ENCODE peak calls at places on chromosome 14, in seven cellular contexts. I is activated CD8-positive, alpha-beta memory T cell treated with anti-CD3 and anti-CD28 coated beads, Interleukin-2, amount 50 U/mL, for 48 hours; V is foreskin fibroblast; E is A673; K is left cardiac atrium; P is breast epithelium; G is activated T-helper 2 cell treated with anti-CD3 and anti-CD28 coated beads, Interferon-gamma antibody, Interleukin-2, Interleukin-4, amounts not matched to agents 10 μg/mL and 5 μg/mL and 100 μg/mL, durations not matched to agents 14 hours and 24 hours and 36 hours. R is an unnamed sample.

GRCh38 chr14:44339256-44339655 is 167.8 kb downstream of the FSCB start:
- DNase-seq in K (no peak), P (no peak), G (no peak), I (no peak), E (no peak), V (no peak), R (no peak)

GRCh38 chr14:67704484-67705089 is 2.9 kb downstream of the RDH12 start:
- DNase-seq in E (peak), G (peak), V (peak), I (no peak), K (no peak), P (no peak), R (no peak)

GRCh38 chr14:61610900-61611299 is 84.4 kb upstream of the HIF1A start:
- DNase-seq in P (no peak), K (no peak), G (no peak), V (no peak), I (no peak), E (no peak), R (no peak)

GRCh38 chr14:22521449-22522239 is 67.4 kb downstream of the DAD1 start:
- DNase-seq in K (no peak), P (no peak), I (no peak), V (no peak), E (no peak), G (no peak), R (no peak)

GRCh38 chr14:90060312-90060964 is 1.4 kb upstream of the KCNK13 start:
- DNase-seq in G (peak), P (no peak), E (peak), I (peak), V (peak), K (peak), R (no peak)

GRCh38 chr14:65745396-65746190 is 333.1 kb downstream of the FUT8 start:
- DNase-seq in K (no peak), P (no peak), G (no peak), E (peak), I (no peak), V (no peak), R (no peak)

GRCh38 chr14:71475916-71476315 is 456.3 kb upstream of the RGS6 start:
- DNase-seq in P (no peak), E (no peak), K (no peak), G (no peak), V (no peak), I (no peak), R (no peak)

GRCh38 chr14:101225116-101225728 is 321.7 kb upstream of the RTL1 start:
- DNase-seq in G (no peak), E (no peak), V (no peak), P (no peak), I (no peak), K (no peak), R (no peak)

GRCh38 chr14:95547626-95548327 is 12.9 kb downstream of the GLRX5 start:
- DNase-seq in P (no peak), G (no peak), I (no peak), V (peak), K (no peak), E (no peak), R (no peak)

GRCh38 chr14:76887196-76887595 is 61.0 kb downstream of the LRRC74A start:
- DNase-seq in K (peak), E (no peak), G (no peak), I (no peak), V (peak), P (no peak), R (no peak)

GRCh38 chr14:104428860-104429259 is 150.7 kb upstream of the C14orf180 start:
- DNase-seq in I (peak), E (no peak), G (no peak), P (no peak), K (no peak), V (no peak), R (no peak)

GRCh38 chr14:21025374-21026151 is 702 bp upstream of the NDRG2 start:
- DNase-seq in K (peak), I (no peak), P (peak), V (no peak), G (no peak), E (peak), R (no peak)

GRCh38 chr14:94001501-94002396 is 4.6 kb downstream of the CCDC197 start:
- DNase-seq in E (peak), G (peak), V (peak), K (peak), I (peak), P (peak), R (peak)

GRCh38 chr14:24079521-24080141 is 8.3 kb downstream of the CPNE6 start:
- DNase-seq in P (no peak), I (no peak), G (no peak), K (no peak), E (no peak), V (no peak), R (peak)

GRCh38 chr14:24283796-24284460 is 12.5 kb upstream of the RABGGTA start:
- DNase-seq in G (no peak), I (no peak), V (no peak), K (no peak), E (no peak), P (no peak), R (no peak)

GRCh38 chr14:72439707-72440106 is 454.2 kb downstream of the DPF3 start:
- DNase-seq in I (no peak), V (no peak), K (no peak), G (peak), E (no peak), P (no peak), R (no peak)

GRCh38 chr14:59332727-59333126 is 132.5 kb downstream of the GPR135 start:
- DNase-seq in V (peak), E (no peak), K (no peak), G (no peak), I (no peak), P (no peak), R (no peak)

GRCh38 chr14:56216631-56217379 is 98.6 kb downstream of the PELI2 start:
- DNase-seq in I (no peak), G (no peak), K (peak), E (peak), V (peak), P (no peak), R (no peak)

GRCh38 chr14:54208751-54209150 is 188.1 kb upstream of the CDKN3 start:
- DNase-seq in K (no peak), G (no peak), P (no peak), I (no peak), E (no peak), V (no peak), R (no peak)

GRCh38 chr14:58747181-58747580 is 109.4 kb downstream of the DACT1 start:
- DNase-seq in P (no peak), K (peak), G (no peak), V (peak), I (no peak), E (no peak), R (no peak)

GRCh38 chr14:50985124-50985815 is 41.0 kb upstream of the PYGL start:
- DNase-seq in G (no peak), P (no peak), V (no peak), I (no peak), K (no peak), E (no peak), R (no peak)

GRCh38 chr14:91329615-91330014 is 85.1 kb upstream of the GPR68 start:
- DNase-seq in I (no peak), P (no peak), E (no peak), V (no peak), G (no peak), K (no peak), R (no peak)

GRCh38 chr14:67513631-67514108 is 19.4 kb upstream of the PLEKHH1 start:
- DNase-seq in K (no peak), E (no peak), V (no peak), P (no peak), I (no peak), G (no peak), R (peak)

GRCh38 chr14:54420478-54421116 is 20.6 kb downstream of the CNIH1 start:
- DNase-seq in G (no peak), V (peak), P (no peak), I (no peak), E (peak), K (no peak), R (no peak)

GRCh38 chr14:86543531-86543930 is 1013.6 kb downstream of the FLRT2 start:
- DNase-seq in V (peak), G (no peak), E (no peak), K (no peak), P (no peak), I (no peak), R (no peak)

GRCh38 chr14:103091041-103091882 is 3.3 kb upstream of the EXOC3L4 start:
- DNase-seq in P (no peak), V (peak), E (peak), I (peak), G (peak), K (peak), R (no peak)

GRCh38 chr14:75881986-75882385 is 99.8 kb downstream of the TGFB3 start:
- DNase-seq in K (no peak), P (no peak), E (no peak), I (no peak), G (no peak), V (peak), R (no peak)

GRCh38 chr14:46451800-46452199 is 199.8 kb downstream of the RPL10L start:
- DNase-seq in E (no peak), V (no peak), K (no peak), P (no peak), G (no peak), I (no peak), R (no peak)

GRCh38 chr14:101962503-101962874 is 1.9 kb upstream of the DYNC1H1 start:
- DNase-seq in K (peak), I (peak), V (peak), G (no peak), P (no peak), E (peak), R (no peak)

GRCh38 chr14:100825691-100826331 is at the start of gene MEG3:
- DNase-seq in E (peak), P (no peak), V (peak), G (no peak), I (no peak), K (peak), R (no peak)

GRCh38 chr14:91356218-91356763 is 61.3 kb downstream of the CCDC88C start:
- DNase-seq in K (no peak), V (no peak), E (no peak), I (no peak), G (no peak), P (no peak), R (no peak)

GRCh38 chr14:65184032-65184764 is 81.9 kb upstream of the MAX start:
- DNase-seq in I (no peak), G (no peak), V (peak), E (no peak), K (no peak), P (no peak), R (no peak)

GRCh38 chr14:99879401-99880295 is 86.4 kb downstream of the EML1 start:
- DNase-seq in P (no peak), I (no peak), V (peak), G (no peak), E (peak), K (no peak), R (no peak)

GRCh38 chr14:70018713-70019201 is 139.5 kb downstream of the SMOC1 start:
- DNase-seq in P (peak), K (peak), V (peak), I (no peak), E (no peak), G (no peak), R (no peak)

GRCh38 chr14:24662753-24663152 is 28.8 kb upstream of the GZMB start:
- DNase-seq in G (no peak), E (no peak), I (no peak), P (no peak), K (no peak), V (no peak), R (no peak)

GRCh38 chr14:60184597-60185555 is 19.7 kb upstream of the DHRS7 start:
- DNase-seq in K (no peak), G (no peak), I (no peak), E (peak), P (no peak), V (peak), R (no peak)